ENCODE peak calls at places on chromosomes 6 and 20, in nine cellular contexts. J, L, Z, U, M, D, Y, B and N are unnamed samples.

GRCh38 chr6:83359638-83360037 is 71.2 kb downstream of the ME1 start:
- DNase-seq in J (no peak), L (no peak), Z (no peak), U (no peak), M (no peak), D (no peak), Y (no peak), B (no peak), N (no peak)

GRCh38 chr6:55782275-55782674 is 93.1 kb downstream of the BMP5 start:
- DNase-seq in J (no peak), L (no peak), Z (no peak), U (no peak), M (no peak), D (no peak), Y (no peak), B (no peak), N (no peak)

GRCh38 chr6:139751179-139751578 is 376.7 kb upstream of the CITED2 start:
- DNase-seq in J (no peak), L (no peak), Z (no peak), U (no peak), M (peak), D (no peak), Y (no peak), B (no peak), N (no peak)

GRCh38 chr6:7975764-7976146 is 65.2 kb upstream of the TXNDC5 start:
- DNase-seq in J (no peak), L (peak), Z (no peak), U (no peak), M (no peak), D (no peak), Y (no peak), B (no peak), N (peak)

GRCh38 chr6:4903751-4904370 is 100.0 kb downstream of the RPP40 start:
- DNase-seq in J (no peak), L (no peak), Z (no peak), U (no peak), M (no peak), D (no peak), Y (no peak), B (no peak), N (no peak)

GRCh38 chr20:19673575-19673974 is 84.5 kb upstream of the RIN2 start:
- DNase-seq in J (peak), L (peak), Z (no peak), U (no peak), M (no peak), D (no peak), Y (no peak), B (no peak), N (no peak)

GRCh38 chr6:29964904-29965872 is 22.9 kb downstream of the HLA-A start:
- DNase-seq in J (peak), L (peak), Z (peak), U (peak), M (peak), D (peak), Y (peak), B (peak), N (peak)

GRCh38 chr20:37246736-37247135 is 14.9 kb downstream of the GHRH start:
- DNase-seq in J (no peak), L (no peak), Z (no peak), U (no peak), M (no peak), D (no peak), Y (no peak), B (no peak), N (no peak)

GRCh38 chr6:91276315-91276714 is 689.4 kb upstream of the MAP3K7 start:
- DNase-seq in J (no peak), L (no peak), Z (no peak), U (no peak), M (peak), D (peak), Y (peak), B (no peak), N (no peak)

GRCh38 chr6:41266555-41266954 is 19.9 kb downstream of the TREM1 start:
- DNase-seq in J (no peak), L (no peak), Z (no peak), U (no peak), M (no peak), D (no peak), Y (no peak), B (no peak), N (no peak)

GRCh38 chr6:356828-357251 is 34.7 kb upstream of the IRF4 start:
- DNase-seq in J (no peak), L (no peak), Z (no peak), U (no peak), M (no peak), D (no peak), Y (no peak), B (no peak), N (no peak)

GRCh38 chr20:61189534-61189933 is 62.5 kb upstream of the CDH4 start:
- DNase-seq in J (no peak), L (no peak), Z (no peak), U (no peak), M (no peak), D (no peak), Y (no peak), B (no peak), N (no peak)

GRCh38 chr6:109456710-109457595 is 1.4 kb upstream of the MICAL1 start:
- DNase-seq in J (no peak), L (peak), Z (no peak), U (no peak), M (peak), D (no peak), Y (no peak), B (peak), N (no peak)

GRCh38 chr6:55299285-55299684 is 28.0 kb upstream of the GFRAL start:
- DNase-seq in J (no peak), L (no peak), Z (no peak), U (peak), M (no peak), D (no peak), Y (no peak), B (no peak), N (no peak)

GRCh38 chr6:136526196-136526930 is 23.9 kb downstream of the MAP7 start:
- DNase-seq in J (peak), L (peak), Z (peak), U (peak), M (peak), D (peak), Y (no peak), B (peak), N (peak)

GRCh38 chr6:43972179-43972914 is 154.9 kb downstream of the MRPL14 start:
- DNase-seq in J (no peak), L (peak), Z (no peak), U (no peak), M (no peak), D (no peak), Y (no peak), B (no peak), N (no peak)

GRCh38 chr20:38542994-38543906 is 37.7 kb upstream of the ADIG start:
- DNase-seq in J (no peak), L (no peak), Z (no peak), U (no peak), M (no peak), D (no peak), Y (no peak), B (no peak), N (no peak)

GRCh38 chr6:92710048-92710447 is 709.3 kb downstream of the EPHA7 start:
- DNase-seq in J (no peak), L (no peak), Z (no peak), U (no peak), M (no peak), D (no peak), Y (no peak), B (no peak), N (no peak)

GRCh38 chr6:52517502-52518278 is 59.2 kb downstream of the TRAM2 start:
- DNase-seq in J (peak), L (peak), Z (peak), U (no peak), M (peak), D (no peak), Y (no peak), B (peak), N (peak)

GRCh38 chr6:166490671-166491500 is 95.6 kb downstream of the RAMACL start:
- DNase-seq in J (peak), L (peak), Z (no peak), U (peak), M (peak), D (peak), Y (peak), B (no peak), N (peak)

GRCh38 chr6:92683769-92684168 is 735.6 kb downstream of the EPHA7 start:
- DNase-seq in J (no peak), L (no peak), Z (no peak), U (no peak), M (no peak), D (no peak), Y (no peak), B (no peak), N (no peak)

GRCh38 chr6:23316131-23316530 is 746.8 kb downstream of the HDGFL1 start:
- DNase-seq in J (no peak), L (peak), Z (no peak), U (no peak), M (no peak), D (no peak), Y (no peak), B (no peak), N (no peak)

GRCh38 chr6:168311410-168312124 is 8.0 kb downstream of the DACT2 start:
- DNase-seq in J (no peak), L (no peak), Z (no peak), U (no peak), M (no peak), D (no peak), Y (no peak), B (no peak), N (no peak)